ENCODE peak calls at places on chromosomes 11 and 22, in four cellular contexts. M is fibroblast of mammary gland, Y is GM12878, P is heart left ventricle. E is an unnamed sample.

GRCh38 chr11:19080579-19080993 is 20.1 kb upstream of the MRGPRX2 start:
- DNase-seq in M (peak; percentile 79), Y (no peak), P (no peak), E (no peak)

GRCh38 chr11:116467809-116468208 is 305.0 kb downstream of the BUD13 start:
- DNase-seq in M (peak; percentile 12), Y (no peak), P (no peak), E (no peak)

GRCh38 chr22:47011131-47011854 is 248.8 kb downstream of the TBC1D22A start:
- DNase-seq in M (no peak), Y (no peak), P (no peak), E (no peak)

GRCh38 chr22:38572065-38572464 is 2.1 kb upstream of the DMC1 start:
- DNase-seq in M (peak; percentile 67), Y (peak; percentile 12), P (no peak), E (no peak)

GRCh38 chr11:78176605-78177141 is 11.8 kb downstream of the KCTD21 start:
- DNase-seq in M (no peak), Y (no peak), P (no peak), E (no peak)

GRCh38 chr11:100338144-100338840 is 348.8 kb upstream of the ARHGAP42 start:
- DNase-seq in M (no peak), Y (no peak), P (no peak), E (no peak)

GRCh38 chr11:35003658-35004057 is 87.2 kb downstream of the PDHX start:
- DNase-seq in M (peak; percentile 45), Y (no peak), P (no peak), E (no peak)

GRCh38 chr11:116874251-116874650 is 36.8 kb upstream of the APOA1 start:
- DNase-seq in M (peak; percentile 50), Y (no peak), P (no peak), E (no peak)

GRCh38 chr11:120025606-120026335 is 112.1 kb downstream of the TRIM29 start:
- DNase-seq in M (no peak), Y (no peak), P (no peak), E (no peak)

GRCh38 chr11:36540998-36541397 is 26.8 kb upstream of the RAG1 start:
- DNase-seq in M (peak; percentile 73), Y (peak; percentile 32), P (peak; percentile 36), E (no peak)

GRCh38 chr11:75888391-75888790 is 73.4 kb downstream of the UVRAG start:
- DNase-seq in M (no peak), Y (no peak), P (no peak), E (no peak)

GRCh38 chr11:119518746-119519382 is 95.9 kb upstream of the THY1 start:
- DNase-seq in M (peak; percentile 60), Y (no peak), P (no peak), E (no peak)

GRCh38 chr11:2156416-2157182 is 4.4 kb downstream of the INS start:
- DNase-seq in M (peak; percentile 44), Y (no peak), P (peak; percentile 77), E (no peak)

GRCh38 chr11:86518211-86518610 is 143.5 kb downstream of the CCDC81 start:
- DNase-seq in M (no peak), Y (no peak), P (no peak), E (no peak)

GRCh38 chr11:1754376-1755150 is 4.2 kb upstream of the IFITM10 start:
- DNase-seq in M (no peak), Y (no peak), P (no peak), E (peak; percentile 84)

GRCh38 chr11:7421136-7421535 is 64.2 kb upstream of the OLFML1 start:
- DNase-seq in M (no peak), Y (no peak), P (no peak), E (no peak)

GRCh38 chr11:94968334-94968958 is 4.9 kb downstream of the CWC15 start:
- DNase-seq in M (peak; percentile 75), Y (no peak), P (no peak), E (no peak)

GRCh38 chr22:26318975-26319374 is 110.1 kb upstream of the ASPHD2 start:
- DNase-seq in M (no peak), Y (no peak), P (no peak), E (no peak)

GRCh38 chr11:94623120-94623735 is 56.1 kb downstream of the PIWIL4 start:
- DNase-seq in M (peak; percentile 82), Y (peak; percentile 16), P (peak; percentile 46), E (no peak)

GRCh38 chr22:25067851-25068421 is 115.4 kb downstream of the KIAA1671 start:
- DNase-seq in M (no peak), Y (no peak), P (no peak), E (no peak)

GRCh38 chr22:39949964-39950737 is 10.0 kb upstream of the TMA7B start:
- DNase-seq in M (no peak), Y (no peak), P (no peak), E (no peak)

GRCh38 chr22:23384451-23384850 is 195.6 kb downstream of the IGLL1 start:
- DNase-seq in M (no peak), Y (no peak), P (no peak), E (no peak)

GRCh38 chr11:843818-844692 is 1.4 kb downstream of the TSPAN4 start:
- DNase-seq in M (peak; percentile 94), Y (no peak), P (peak; percentile 96), E (no peak)

GRCh38 chr11:46369458-46370152 is 11.9 kb upstream of the MDK start:
- DNase-seq in M (peak; percentile 67), Y (no peak), P (peak; percentile 55), E (no peak)

GRCh38 chr22:23113847-23114720 is 27.7 kb downstream of the RSPH14 start:
- DNase-seq in M (no peak), Y (no peak), P (no peak), E (no peak)

GRCh38 chr22:50229370-50229769 is 15.5 kb downstream of the TUBGCP6 start:
- DNase-seq in M (no peak), Y (no peak), P (no peak), E (no peak)

GRCh38 chr11:64359712-64360402 is 895 bp downstream of the RPS6KA4 start:
- DNase-seq in M (no peak), Y (no peak), P (peak; percentile 34), E (no peak)

GRCh38 chr11:70483077-70483861 is 84.9 kb downstream of the CTTN start:
- DNase-seq in M (peak; percentile 74), Y (no peak), P (peak; percentile 70), E (no peak)

GRCh38 chr11:614583-615452 is 932 bp downstream of the IRF7 start:
- DNase-seq in M (peak; percentile 17), Y (no peak), P (peak; percentile 58), E (no peak)

GRCh38 chr11:45321669-45322068 is 35.5 kb upstream of the SYT13 start:
- DNase-seq in M (no peak), Y (no peak), P (no peak), E (no peak)

GRCh38 chr22:46007848-46008261 is 30.9 kb upstream of the WNT7B start:
- DNase-seq in M (peak; percentile 96), Y (no peak), P (peak; percentile 92), E (peak; percentile 97)

GRCh38 chr11:269146-269890 is 8.9 kb upstream of the NLRP6 start:
- DNase-seq in M (peak; percentile 10), Y (peak; percentile 99), P (no peak), E (no peak)

DNA sequence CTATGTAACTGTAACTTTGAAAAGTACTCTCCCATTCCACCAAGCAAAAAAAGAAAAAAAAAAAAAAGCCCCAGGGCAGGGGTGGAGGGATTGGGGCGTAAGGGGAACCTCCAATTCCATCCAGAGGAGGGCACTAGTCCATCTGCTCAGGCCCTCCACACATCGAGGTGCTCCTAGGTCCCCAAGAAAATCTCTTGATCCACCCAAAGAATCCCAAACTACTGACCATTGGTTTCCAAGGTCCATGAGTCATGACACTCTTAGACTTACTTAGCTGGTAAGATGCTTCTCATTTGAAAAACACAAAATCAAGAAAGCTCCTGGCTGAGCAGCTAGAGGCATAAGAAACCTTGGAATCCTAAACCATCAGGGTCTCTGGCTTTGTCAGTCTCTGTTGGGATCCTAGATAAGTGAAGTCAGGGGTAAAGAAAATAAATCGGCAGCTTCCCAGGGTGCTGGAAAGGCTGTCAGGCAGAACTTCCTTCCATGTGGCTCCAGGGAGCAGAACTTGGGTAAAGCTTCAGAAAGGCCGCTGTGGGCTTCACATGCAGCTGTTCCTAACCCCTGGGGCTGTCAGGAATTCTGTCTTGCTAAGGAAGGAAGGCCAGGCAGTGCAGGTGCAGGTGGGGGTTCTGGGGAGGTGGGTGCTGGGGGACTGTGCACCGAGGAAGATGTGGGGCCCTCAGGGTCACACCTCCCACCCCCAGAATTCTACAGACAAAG is 49.4 kb upstream of the ADA2 start:
- DNase-seq in M (no peak), Y (no peak), P (no peak), E (no peak)
- TF ChIP-seq CTCF in M (peak; percentile 2), Y (peak; percentile 41), P (peak; percentile 26), E (peak; percentile 27)

DNA sequence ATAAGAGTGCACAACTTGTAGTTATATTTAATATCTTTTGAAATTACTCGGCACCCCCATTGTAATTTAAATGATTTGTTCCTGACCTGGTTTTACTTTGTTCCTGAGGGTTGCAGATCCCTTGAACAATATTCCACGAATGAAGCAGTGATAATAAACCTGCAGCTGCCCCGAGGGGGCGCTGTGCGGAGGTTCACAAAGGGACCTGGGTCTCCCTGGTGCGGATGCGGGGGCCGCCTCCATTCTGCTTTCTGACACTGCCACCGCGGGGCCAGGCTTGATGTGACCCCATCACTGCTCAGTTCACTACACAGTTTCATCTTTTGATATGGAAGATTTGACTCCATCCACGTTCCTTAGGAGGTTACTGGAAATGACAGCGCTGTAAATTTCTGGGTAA is 62.9 kb upstream of the PRODH start:
- DNase-seq in M (no peak), Y (no peak), P (no peak), E (no peak)
- TF ChIP-seq CTCF in M (peak; percentile 28), Y (no peak), P (no peak), E (peak; percentile 53)

GRCh38 chr11:79465160-79465559 is 24.3 kb upstream of the TENM4 start:
- DNase-seq in M (no peak), Y (no peak), P (no peak), E (no peak)
- TF ChIP-seq CTCF in M (no peak), Y (no peak), P (no peak), E (no peak)

GRCh38 chr11:67315325-67315909 is 12.1 kb downstream of the SSH3 start:
- DNase-seq in M (no peak), Y (no peak), P (no peak), E (no peak)

GRCh38 chr11:67318239-67318555 is 14.9 kb downstream of the SSH3 start:
- DNase-seq in M (no peak), Y (no peak), P (no peak), E (no peak)

GRCh38 chr11:67320011-67320410 is 16.7 kb downstream of the SSH3 start:
- DNase-seq in M (no peak), Y (no peak), P (no peak), E (no peak)

GRCh38 chr11:67316882-67317364 is 13.6 kb downstream of the SSH3 start:
- DNase-seq in M (peak; percentile 63), Y (no peak), P (no peak), E (peak; percentile 92)

DNA sequence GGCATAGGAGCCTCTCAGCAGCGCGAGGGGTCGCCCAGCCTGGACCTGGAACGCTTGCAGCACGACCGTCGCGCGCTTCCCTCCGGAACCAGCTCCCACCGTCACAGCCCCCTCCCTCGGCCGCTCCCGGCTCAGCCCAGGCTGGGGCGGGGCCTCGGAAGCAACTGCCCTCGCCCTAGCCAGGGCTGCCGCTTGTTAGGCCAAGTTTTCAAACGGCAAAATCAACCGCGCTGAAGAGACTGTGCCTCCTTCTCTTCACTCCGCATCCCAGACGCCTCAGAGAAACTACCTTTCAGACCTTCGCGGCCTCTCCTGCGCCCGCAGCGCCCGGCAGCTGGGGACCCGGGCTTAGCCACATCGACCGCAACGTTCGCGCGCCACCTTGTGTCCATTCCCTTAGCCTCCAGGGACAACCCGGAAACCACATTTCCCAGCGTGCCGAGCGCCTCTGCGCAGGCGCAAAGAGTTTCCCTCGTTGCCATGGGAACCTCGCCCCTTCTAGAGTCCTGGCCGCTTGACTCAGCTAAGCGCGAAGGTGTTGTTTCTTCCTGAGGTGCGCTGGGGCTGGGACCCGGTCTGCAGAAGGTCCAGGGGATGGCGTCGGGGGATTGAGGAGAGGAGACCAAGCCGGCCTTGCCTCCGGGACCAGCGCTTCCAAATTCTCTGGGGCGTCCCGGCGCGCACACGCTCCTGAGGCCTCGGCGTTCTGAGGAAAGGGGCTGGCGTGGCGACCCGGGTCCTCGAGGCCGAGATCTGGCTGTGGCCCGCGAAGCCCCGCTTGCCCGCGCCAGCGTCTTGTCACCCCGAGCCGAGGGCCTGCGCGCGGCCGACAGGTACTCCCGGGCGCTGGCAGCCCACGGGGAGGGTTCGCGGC is 14.3 kb downstream of the SSH3 start:
- DNase-seq in M (peak; percentile 91), Y (peak; percentile 92), P (peak; percentile 97), E (peak; percentile 96)
- TF ChIP-seq CTCF in M (peak; percentile 77), Y (peak; percentile 87), P (peak; percentile 98), E (peak; percentile 98)